ENCODE peak calls at places on chromosome 7, in eight cellular contexts. O is transverse colon; R is lower lobe of right lung; A is left ventricle myocardium inferior; D is ovary; U is IMR-90; L is HCT116; E is CD4-positive, CD25-positive, alpha-beta regulatory T cell. Y is an unnamed sample.
A peak's percentile ranks its signal among the peaks of the same experiment; 100 is the strongest.

GRCh38 chr7:127844707-127845331 is 186.4 kb downstream of the LRRC4 start:
- DNase-seq in A (peak; percentile 40), E (no peak), O (peak; percentile 61), D (peak; percentile 55), L (no peak), R (no peak), U (peak; percentile 61), Y (peak; percentile 30)

GRCh38 chr7:151014950-151015349 is 9.3 kb downstream of the ATG9B start:
- DNase-seq in E (peak; percentile 42), U (no peak), O (peak; percentile 49), A (no peak), D (no peak), R (no peak), L (no peak), Y (no peak)

GRCh38 chr7:13742719-13743640 is 246.5 kb downstream of the ETV1 start:
- DNase-seq in R (peak; percentile 35), E (no peak), A (no peak), O (peak; percentile 13), D (no peak), L (peak; percentile 39), U (peak; percentile 56), Y (peak; percentile 11)

GRCh38 chr7:17038783-17039170 is 157.0 kb upstream of the AGR3 start:
- DNase-seq in R (no peak), U (no peak), E (no peak), A (no peak), D (no peak), O (no peak), L (no peak), Y (no peak)

GRCh38 chr7:106278695-106279094 is 6.1 kb downstream of the NAMPT start:
- DNase-seq in L (no peak), U (no peak), O (no peak), E (no peak), A (no peak), D (no peak), R (no peak), Y (no peak)

GRCh38 chr7:127532736-127533135 is 52.7 kb downstream of the GCC1 start:
- DNase-seq in A (no peak), L (no peak), R (no peak), U (no peak), O (no peak), E (no peak), D (no peak), Y (no peak)

GRCh38 chr7:4211261-4211660 is 470.8 kb upstream of the FOXK1 start:
- DNase-seq in U (no peak), E (no peak), R (no peak), O (no peak), L (no peak), D (no peak), A (no peak), Y (no peak)

GRCh38 chr7:12770227-12770975 is 83.0 kb downstream of the ARL4A start:
- DNase-seq in O (peak; percentile 29), D (no peak), E (no peak), U (no peak), A (peak; percentile 18), R (no peak), L (no peak), Y (no peak)

GRCh38 chr7:52365349-52365748 is 670.1 kb upstream of the POM121L12 start:
- DNase-seq in L (no peak), R (no peak), A (no peak), D (no peak), O (no peak), U (no peak), E (no peak), Y (no peak)

GRCh38 chr7:2799253-2799652 is 44.9 kb downstream of the GNA12 start:
- DNase-seq in U (no peak), E (no peak), R (no peak), O (no peak), D (no peak), A (no peak), L (no peak), Y (no peak)

GRCh38 chr7:27203378-27203953 is 3.6 kb upstream of the HOXA13 start:
- DNase-seq in U (no peak), E (no peak), D (no peak), L (no peak), A (no peak), R (no peak), O (no peak), Y (no peak)

GRCh38 chr7:143426479-143427142 is 16.6 kb upstream of the TAS2R60 start:
- DNase-seq in U (no peak), O (no peak), E (no peak), A (no peak), D (no peak), L (no peak), R (no peak), Y (no peak)

GRCh38 chr7:78090616-78091015 is 292.0 kb downstream of the PHTF2 start:
- DNase-seq in U (peak; percentile 16), L (no peak), E (no peak), R (no peak), A (no peak), D (no peak), O (no peak), Y (no peak)

GRCh38 chr7:144452064-144452463 is 48.6 kb upstream of the NOBOX start:
- DNase-seq in D (no peak), O (no peak), A (no peak), U (no peak), L (no peak), R (no peak), E (no peak), Y (no peak)

GRCh38 chr7:53428045-53428444 is 392.6 kb downstream of the POM121L12 start:
- DNase-seq in D (no peak), E (no peak), R (no peak), U (no peak), O (no peak), L (no peak), A (no peak), Y (no peak)

GRCh38 chr7:77703220-77703472 is 6.9 kb downstream of the RSBN1L start:
- DNase-seq in D (no peak), A (no peak), L (no peak), E (no peak), U (no peak), O (no peak), R (no peak), Y (no peak)

GRCh38 chr7:33395340-33395739 is 266.0 kb downstream of the BBS9 start:
- DNase-seq in D (no peak), O (no peak), A (no peak), E (no peak), R (no peak), U (peak; percentile 60), L (no peak), Y (no peak)

GRCh38 chr7:79227035-79227434 is 226.4 kb downstream of the MAGI2 start:
- DNase-seq in R (no peak), A (no peak), E (no peak), O (no peak), U (peak; percentile 67), D (no peak), L (no peak), Y (no peak)

DNA sequence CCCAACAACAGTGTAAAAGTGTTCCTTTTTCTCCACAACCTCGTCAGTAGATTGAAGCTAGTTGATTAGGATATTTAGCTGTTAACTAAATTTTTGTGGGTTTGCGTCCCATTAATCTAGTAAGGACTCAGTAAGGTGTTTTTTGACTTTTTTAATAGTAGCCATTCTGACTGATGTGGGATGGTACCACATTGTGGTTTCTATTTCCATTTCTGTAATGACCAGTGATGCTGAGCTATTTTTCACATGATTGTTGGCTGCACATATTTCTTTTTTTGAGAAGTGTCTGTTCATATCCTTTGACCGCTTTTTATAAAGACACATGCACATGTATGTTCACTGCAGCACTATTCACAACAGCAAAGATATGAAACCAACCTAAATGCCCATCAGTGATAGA is 5.6 kb upstream of the LRRN3 start:
- DNase-seq in U (no peak), L (no peak), D (no peak), R (no peak), A (no peak), E (no peak), O (no peak), Y (no peak)
- H3K4me1 ChIP-seq in U (peaks cover 2% of the 10 kb centered on the region), L (no peaks in the 10 kb centered on the region), D (no peaks in the 10 kb centered on the region), R (peaks cover 9% of the 10 kb centered on the region), A (peaks cover 5% of the 10 kb centered on the region), E (peaks cover 33% of the 10 kb centered on the region), O (peaks cover 4% of the 10 kb centered on the region), Y (no peaks in the 10 kb centered on the region)

DNA sequence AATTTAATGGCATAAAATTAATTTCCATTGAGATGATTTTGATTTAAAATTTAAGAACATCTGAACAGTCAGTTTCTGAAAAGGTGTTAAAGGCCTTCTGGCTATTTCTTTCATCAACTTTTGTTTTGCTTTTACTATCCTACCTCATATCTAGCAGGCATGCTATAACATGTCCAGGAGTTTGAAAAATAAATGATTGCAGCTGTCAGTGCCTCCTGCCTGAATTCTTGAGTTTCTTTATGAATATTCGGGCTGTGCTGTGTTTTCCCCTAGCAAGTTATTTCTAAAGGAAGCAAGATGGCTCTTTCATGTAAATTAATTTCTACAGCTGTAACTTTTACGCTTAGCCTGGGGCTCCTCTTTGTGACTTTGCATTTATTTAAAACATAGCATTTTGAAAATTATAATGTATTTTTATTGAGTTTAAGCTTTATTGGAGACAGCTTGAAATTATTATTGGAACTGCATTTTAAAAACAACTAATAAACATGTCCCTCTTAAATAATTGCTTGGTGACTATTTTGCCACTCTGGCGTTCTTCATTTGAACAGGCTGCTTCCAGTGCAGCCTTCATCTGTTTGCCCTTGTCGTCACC is 1083.5 kb upstream of the LRRN3 start:
- DNase-seq in R (no peak), E (no peak), L (no peak), D (no peak), O (no peak), U (no peak), A (no peak), Y (no peak)
- H3K27ac ChIP-seq in R (no peak overlapping the region), E (no peak overlapping the region), L (no peak overlapping the region), D (no peak overlapping the region), O (no peak overlapping the region), U (no peak overlapping the region), A (no peak overlapping the region), Y (no peak overlapping the region)

GRCh38 chr7:80785961-80786360 is 132.9 kb downstream of the SEMA3C start:
- DNase-seq in O (no peak), L (no peak), U (peak; percentile 47), A (no peak), D (no peak), E (no peak), R (no peak), Y (no peak)
- H3K4me1 ChIP-seq in O (peaks cover 19% of the 10 kb centered on the region), L (peaks cover 26% of the 10 kb centered on the region), U (peaks cover 4% of the 10 kb centered on the region), A (peaks cover 62% of the 10 kb centered on the region), D (peaks cover 6% of the 10 kb centered on the region), E (no peaks in the 10 kb centered on the region), R (peaks cover 10% of the 10 kb centered on the region), Y (peaks cover 45% of the 10 kb centered on the region)

GRCh38 chr7:44257213-44257612 is 56.4 kb downstream of the YKT6 start:
- DNase-seq in O (no peak), E (no peak), U (no peak), R (no peak), D (no peak), A (no peak), L (no peak), Y (no peak)

GRCh38 chr7:44257618-44258422 is 57.0 kb downstream of the YKT6 start:
- DNase-seq in D (no peak), L (no peak), A (peak; percentile 78), R (peak; percentile 83), O (peak; percentile 28), E (peak; percentile 67), U (peak; percentile 89), Y (peak; percentile 11)

GRCh38 chr7:44259547-44260457 is 59.0 kb downstream of the YKT6 start:
- DNase-seq in R (no peak), A (peak; percentile 57), L (no peak), E (no peak), D (peak; percentile 41), U (peak; percentile 96), O (peak; percentile 15), Y (peak; percentile 31)

GRCh38 chr7:44258423-44258760 is 57.6 kb downstream of the YKT6 start:
- DNase-seq in D (no peak), E (no peak), O (no peak), A (no peak), R (no peak), U (no peak), L (no peak), Y (no peak)

GRCh38 chr7:44258865-44259546 is 58.2 kb downstream of the YKT6 start:
- DNase-seq in U (no peak), R (no peak), D (no peak), E (no peak), L (no peak), A (no peak), O (no peak), Y (no peak)
- H3K27ac ChIP-seq in U (no peak overlapping the region), R (peak overlapping the region; percentile 63), D (no peak overlapping the region), E (peak overlapping the region; percentile 74), L (no peak overlapping the region), A (peak overlapping the region; percentile 92), O (peak overlapping the region; percentile 10), Y (peak overlapping the region; percentile 24)